ENCODE peak calls at places on chromosome X, in nine cellular contexts. One of them, this sample, is unnamed.

GRCh38 chrX:112941209-112941788 is 100.7 kb upstream of the AMOT start:
- DNase-seq in substantia nigra: no peak
- DNase-seq in left kidney: peak; percentile 10
- DNase-seq in NCI-H187 treated with DMSO at 0.1 percent for 48 hours: no peak
- DNase-seq in AG08395: no peak
- DNase-seq in kidney: peak; percentile 46
- DNase-seq in HEK293T: no peak
- DNase-seq in SK-N-SH: peak; percentile 3
- DNase-seq in anterior cingulate cortex: no peak
- DNase-seq in this sample: no peak

GRCh38 chrX:131728295-131729145 is 184.6 kb downstream of the OR13H1 start:
- DNase-seq in NCI-H187 treated with DMSO at 0.1 percent for 48 hours: peak; percentile 31
- DNase-seq in SK-N-SH: peak; percentile 54
- DNase-seq in substantia nigra: no peak
- DNase-seq in kidney: no peak
- DNase-seq in AG08395: peak; percentile 67
- DNase-seq in HEK293T: peak; percentile 58
- DNase-seq in anterior cingulate cortex: no peak
- DNase-seq in left kidney: no peak
- DNase-seq in this sample: peak; percentile 49

GRCh38 chrX:5236096-5236495 is 992.6 kb downstream of the NLGN4X start:
- DNase-seq in substantia nigra: no peak
- DNase-seq in SK-N-SH: peak; percentile 8
- DNase-seq in anterior cingulate cortex: no peak
- DNase-seq in AG08395: no peak
- DNase-seq in left kidney: peak; percentile 21
- DNase-seq in NCI-H187 treated with DMSO at 0.1 percent for 48 hours: no peak
- DNase-seq in kidney: no peak
- DNase-seq in HEK293T: peak; percentile 14
- DNase-seq in this sample: no peak

GRCh38 chrX:12719837-12720236 is 71.4 kb upstream of the PRPS2 start:
- DNase-seq in kidney: no peak
- DNase-seq in NCI-H187 treated with DMSO at 0.1 percent for 48 hours: no peak
- DNase-seq in SK-N-SH: no peak
- DNase-seq in AG08395: no peak
- DNase-seq in substantia nigra: no peak
- DNase-seq in left kidney: no peak
- DNase-seq in anterior cingulate cortex: no peak
- DNase-seq in HEK293T: no peak
- DNase-seq in this sample: no peak

GRCh38 chrX:24332868-24333267 is 19.0 kb upstream of the SUPT20HL2 start:
- DNase-seq in SK-N-SH: no peak
- DNase-seq in left kidney: no peak
- DNase-seq in substantia nigra: no peak
- DNase-seq in AG08395: no peak
- DNase-seq in HEK293T: no peak
- DNase-seq in kidney: no peak
- DNase-seq in NCI-H187 treated with DMSO at 0.1 percent for 48 hours: no peak
- DNase-seq in anterior cingulate cortex: no peak
- DNase-seq in this sample: peak; percentile 65

GRCh38 chrX:45714864-45715263 is 514.2 kb upstream of the DIPK2B start:
- DNase-seq in substantia nigra: no peak
- DNase-seq in AG08395: peak; percentile 41
- DNase-seq in SK-N-SH: no peak
- DNase-seq in HEK293T: no peak
- DNase-seq in anterior cingulate cortex: no peak
- DNase-seq in kidney: no peak
- DNase-seq in left kidney: no peak
- DNase-seq in NCI-H187 treated with DMSO at 0.1 percent for 48 hours: no peak
- DNase-seq in this sample: peak; percentile 73

GRCh38 chrX:123835661-123836371 is 24.0 kb upstream of the XIAP start:
- DNase-seq in SK-N-SH: no peak
- DNase-seq in left kidney: no peak
- DNase-seq in anterior cingulate cortex: no peak
- DNase-seq in HEK293T: no peak
- DNase-seq in NCI-H187 treated with DMSO at 0.1 percent for 48 hours: no peak
- DNase-seq in substantia nigra: no peak
- DNase-seq in kidney: no peak
- DNase-seq in AG08395: peak; percentile 67
- DNase-seq in this sample: peak; percentile 74

GRCh38 chrX:118698516-118699247 is 28.7 kb upstream of the IL13RA1 start:
- DNase-seq in NCI-H187 treated with DMSO at 0.1 percent for 48 hours: no peak
- DNase-seq in AG08395: no peak
- DNase-seq in kidney: no peak
- DNase-seq in anterior cingulate cortex: no peak
- DNase-seq in HEK293T: no peak
- DNase-seq in SK-N-SH: no peak
- DNase-seq in left kidney: no peak
- DNase-seq in substantia nigra: no peak
- DNase-seq in this sample: no peak

GRCh38 chrX:49174723-49175122 is 3.0 kb downstream of the PLP2 start:
- DNase-seq in kidney: no peak
- DNase-seq in substantia nigra: no peak
- DNase-seq in HEK293T: no peak
- DNase-seq in SK-N-SH: no peak
- DNase-seq in AG08395: no peak
- DNase-seq in NCI-H187 treated with DMSO at 0.1 percent for 48 hours: no peak
- DNase-seq in anterior cingulate cortex: no peak
- DNase-seq in left kidney: no peak
- DNase-seq in this sample: no peak

GRCh38 chrX:53283099-53283498 is 1.7 kb upstream of the IQSEC2 start:
- DNase-seq in substantia nigra: no peak
- DNase-seq in anterior cingulate cortex: no peak
- DNase-seq in HEK293T: no peak
- DNase-seq in kidney: no peak
- DNase-seq in NCI-H187 treated with DMSO at 0.1 percent for 48 hours: no peak
- DNase-seq in AG08395: no peak
- DNase-seq in SK-N-SH: no peak
- DNase-seq in left kidney: no peak
- DNase-seq in this sample: no peak

GRCh38 chrX:68695206-68695845 is 47.9 kb downstream of the STARD8 start:
- DNase-seq in anterior cingulate cortex: no peak
- DNase-seq in SK-N-SH: no peak
- DNase-seq in HEK293T: no peak
- DNase-seq in left kidney: no peak
- DNase-seq in AG08395: no peak
- DNase-seq in substantia nigra: no peak
- DNase-seq in kidney: no peak
- DNase-seq in NCI-H187 treated with DMSO at 0.1 percent for 48 hours: no peak
- DNase-seq in this sample: no peak

GRCh38 chrX:42384956-42385355 is 393.0 kb downstream of the PPP1R2C start:
- DNase-seq in SK-N-SH: no peak
- DNase-seq in NCI-H187 treated with DMSO at 0.1 percent for 48 hours: no peak
- DNase-seq in left kidney: no peak
- DNase-seq in anterior cingulate cortex: no peak
- DNase-seq in AG08395: no peak
- DNase-seq in HEK293T: no peak
- DNase-seq in kidney: no peak
- DNase-seq in substantia nigra: no peak
- DNase-seq in this sample: no peak

GRCh38 chrX:9465380-9466114 is 689 bp downstream of the TBL1X start:
- DNase-seq in NCI-H187 treated with DMSO at 0.1 percent for 48 hours: no peak
- DNase-seq in AG08395: peak; percentile 9
- DNase-seq in left kidney: no peak
- DNase-seq in anterior cingulate cortex: no peak
- DNase-seq in SK-N-SH: peak; percentile 50
- DNase-seq in kidney: peak; percentile 77
- DNase-seq in HEK293T: peak; percentile 31
- DNase-seq in substantia nigra: peak; percentile 8
- DNase-seq in this sample: no peak

GRCh38 chrX:108072746-108073145 is 18.6 kb downstream of the PSMD10 start:
- DNase-seq in AG08395: no peak
- DNase-seq in anterior cingulate cortex: no peak
- DNase-seq in NCI-H187 treated with DMSO at 0.1 percent for 48 hours: no peak
- DNase-seq in substantia nigra: no peak
- DNase-seq in kidney: no peak
- DNase-seq in HEK293T: no peak
- DNase-seq in SK-N-SH: no peak
- DNase-seq in left kidney: no peak
- DNase-seq in this sample: peak; percentile 80

GRCh38 chrX:69618803-69619202 is 2.9 kb downstream of the EDA start:
- DNase-seq in kidney: no peak
- DNase-seq in anterior cingulate cortex: no peak
- DNase-seq in HEK293T: peak; percentile 14
- DNase-seq in substantia nigra: no peak
- DNase-seq in AG08395: no peak
- DNase-seq in left kidney: peak; percentile 32
- DNase-seq in SK-N-SH: peak; percentile 17
- DNase-seq in NCI-H187 treated with DMSO at 0.1 percent for 48 hours: no peak
- DNase-seq in this sample: no peak

GRCh38 chrX:68710870-68711576 is 63.6 kb downstream of the STARD8 start:
- DNase-seq in anterior cingulate cortex: no peak
- DNase-seq in AG08395: peak; percentile 67
- DNase-seq in substantia nigra: no peak
- DNase-seq in SK-N-SH: peak; percentile 73
- DNase-seq in kidney: peak; percentile 69
- DNase-seq in NCI-H187 treated with DMSO at 0.1 percent for 48 hours: no peak
- DNase-seq in HEK293T: peak; percentile 74
- DNase-seq in left kidney: peak; percentile 73
- DNase-seq in this sample: peak; percentile 18

GRCh38 chrX:9832811-9833210 is 46.6 kb downstream of the SHROOM2 start:
- DNase-seq in SK-N-SH: no peak
- DNase-seq in AG08395: no peak
- DNase-seq in NCI-H187 treated with DMSO at 0.1 percent for 48 hours: no peak
- DNase-seq in substantia nigra: no peak
- DNase-seq in HEK293T: no peak
- DNase-seq in left kidney: peak; percentile 43
- DNase-seq in kidney: no peak
- DNase-seq in anterior cingulate cortex: no peak
- DNase-seq in this sample: no peak

GRCh38 chrX:119693996-119694451 is 1.1 kb upstream of the SEPTIN6 start:
- DNase-seq in HEK293T: no peak
- DNase-seq in NCI-H187 treated with DMSO at 0.1 percent for 48 hours: no peak
- DNase-seq in substantia nigra: no peak
- DNase-seq in anterior cingulate cortex: no peak
- DNase-seq in AG08395: no peak
- DNase-seq in SK-N-SH: peak; percentile 26
- DNase-seq in kidney: no peak
- DNase-seq in left kidney: peak; percentile 62
- DNase-seq in this sample: no peak